ENCODE peak calls at places on chromosomes 12 and 14, in ten cellular contexts. One of them, this sample, is unnamed.

GRCh38 chr14:99242816-99243795 is 28.9 kb downstream of the BCL11B start:
- DNase-seq in HepG2: no peak
- DNase-seq in upper lobe of left lung: no peak
- DNase-seq in GM12878: no peak
- DNase-seq in SK-N-SH: no peak
- DNase-seq in suprapubic skin: no peak
- DNase-seq in transverse colon: no peak
- DNase-seq in esophagus muscularis mucosa: no peak
- DNase-seq in K562: no peak
- DNase-seq in H1: no peak
- DNase-seq in this sample: no peak

GRCh38 chr14:104723651-104724406 is at the start of gene ADSS1:
- DNase-seq in HepG2: peak; percentile 24
- DNase-seq in upper lobe of left lung: peak; percentile 94
- DNase-seq in GM12878: no peak
- DNase-seq in SK-N-SH: peak; percentile 98
- DNase-seq in suprapubic skin: no peak
- DNase-seq in transverse colon: peak; percentile 74
- DNase-seq in esophagus muscularis mucosa: no peak
- DNase-seq in K562: peak; percentile 78
- DNase-seq in H1: peak; percentile 84
- DNase-seq in this sample: peak; percentile 68

GRCh38 chr12:15590180-15590826 is 198.9 kb downstream of the EPS8 start:
- DNase-seq in HepG2: peak; percentile 70
- DNase-seq in upper lobe of left lung: peak; percentile 25
- DNase-seq in GM12878: peak; percentile 46
- DNase-seq in SK-N-SH: peak; percentile 67
- DNase-seq in suprapubic skin: peak; percentile 65
- DNase-seq in transverse colon: peak; percentile 43
- DNase-seq in esophagus muscularis mucosa: peak; percentile 68
- DNase-seq in K562: peak; percentile 28
- DNase-seq in H1: peak; percentile 57
- DNase-seq in this sample: peak; percentile 53

GRCh38 chr12:43816168-43816567 is 10.1 kb upstream of the TWF1 start:
- DNase-seq in HepG2: no peak
- DNase-seq in upper lobe of left lung: no peak
- DNase-seq in GM12878: no peak
- DNase-seq in SK-N-SH: no peak
- DNase-seq in suprapubic skin: no peak
- DNase-seq in transverse colon: no peak
- DNase-seq in esophagus muscularis mucosa: no peak
- DNase-seq in K562: no peak
- DNase-seq in H1: no peak
- DNase-seq in this sample: no peak

GRCh38 chr12:90290980-90291975 is 582.6 kb upstream of the ATP2B1 start:
- DNase-seq in HepG2: no peak
- DNase-seq in upper lobe of left lung: no peak
- DNase-seq in GM12878: no peak
- DNase-seq in SK-N-SH: no peak
- DNase-seq in suprapubic skin: no peak
- DNase-seq in transverse colon: no peak
- DNase-seq in esophagus muscularis mucosa: no peak
- DNase-seq in K562: no peak
- DNase-seq in H1: no peak
- DNase-seq in this sample: no peak

GRCh38 chr12:30201301-30202160 is 417.8 kb upstream of the TMTC1 start:
- DNase-seq in HepG2: no peak
- DNase-seq in upper lobe of left lung: peak; percentile 53
- DNase-seq in GM12878: no peak
- DNase-seq in SK-N-SH: peak; percentile 34
- DNase-seq in suprapubic skin: no peak
- DNase-seq in transverse colon: no peak
- DNase-seq in esophagus muscularis mucosa: no peak
- DNase-seq in K562: no peak
- DNase-seq in H1: peak; percentile 58
- DNase-seq in this sample: peak; percentile 26

GRCh38 chr12:42213954-42214426 is 24.1 kb downstream of the YAF2 start:
- DNase-seq in HepG2: no peak
- DNase-seq in upper lobe of left lung: no peak
- DNase-seq in GM12878: no peak
- DNase-seq in SK-N-SH: no peak
- DNase-seq in suprapubic skin: no peak
- DNase-seq in transverse colon: peak; percentile 12
- DNase-seq in esophagus muscularis mucosa: no peak
- DNase-seq in K562: no peak
- DNase-seq in H1: no peak
- DNase-seq in this sample: peak; percentile 82

GRCh38 chr12:111444706-111445310 is 39.1 kb downstream of the SH2B3 start:
- DNase-seq in HepG2: no peak
- DNase-seq in upper lobe of left lung: peak; percentile 50
- DNase-seq in GM12878: peak; percentile 94
- DNase-seq in SK-N-SH: no peak
- DNase-seq in suprapubic skin: no peak
- DNase-seq in transverse colon: peak; percentile 80
- DNase-seq in esophagus muscularis mucosa: peak; percentile 92
- DNase-seq in K562: no peak
- DNase-seq in H1: peak; percentile 48
- DNase-seq in this sample: peak; percentile 59

DNA sequence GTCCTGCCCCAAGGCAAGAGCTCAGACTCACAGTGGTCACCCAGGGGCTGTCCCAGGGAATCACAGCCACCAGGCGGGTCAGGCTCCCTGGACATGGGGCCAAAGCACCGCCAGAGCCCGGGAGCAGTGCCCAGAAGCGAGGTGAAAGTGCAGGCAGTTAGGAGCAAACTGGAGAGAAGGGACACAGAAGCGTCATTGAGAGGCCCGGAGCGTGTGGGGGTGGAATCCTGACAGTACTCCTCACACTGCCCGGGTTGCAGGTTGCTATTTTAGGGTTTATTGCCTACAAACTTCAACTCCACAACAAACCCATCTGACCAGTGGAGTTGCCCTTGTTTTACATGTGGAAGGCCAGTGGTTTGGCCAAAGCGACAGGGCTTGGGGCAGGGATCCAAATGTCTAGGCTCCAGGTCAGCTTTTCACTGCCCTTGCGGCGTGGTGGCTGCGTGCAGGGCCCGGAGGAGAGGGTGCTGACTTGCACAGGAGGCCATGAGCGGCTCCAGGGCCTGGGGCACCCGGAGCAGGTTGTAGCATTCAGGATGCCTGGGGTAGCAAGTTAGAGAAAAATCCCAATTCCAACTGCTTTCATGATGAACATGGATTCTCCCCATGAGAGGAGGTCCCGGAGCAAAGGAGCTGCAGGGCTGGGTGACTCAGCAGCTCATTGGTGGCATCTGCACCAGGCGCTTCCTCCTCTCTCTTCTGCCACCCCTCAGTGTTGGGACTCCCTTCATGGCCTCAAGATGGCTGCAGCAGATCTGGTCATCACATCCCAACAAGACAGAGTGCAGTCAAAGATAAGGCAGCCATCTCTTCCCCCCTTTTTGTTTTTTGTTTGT is 112.3 kb upstream of the NCOR2 start:
- DNase-seq in HepG2: peak; percentile 51
- DNase-seq in upper lobe of left lung: peak; percentile 62
- DNase-seq in GM12878: no peak
- DNase-seq in SK-N-SH: no peak
- DNase-seq in suprapubic skin: no peak
- DNase-seq in transverse colon: no peak
- DNase-seq in esophagus muscularis mucosa: no peak
- DNase-seq in K562: no peak
- DNase-seq in H1: no peak
- DNase-seq in this sample: peak; percentile 80
- TF ChIP-seq POLR2AphosphoS5 in HepG2: no peak
- TF ChIP-seq POLR2AphosphoS5 in upper lobe of left lung: peak; percentile 29
- TF ChIP-seq POLR2AphosphoS5 in GM12878: no peak
- TF ChIP-seq POLR2AphosphoS5 in SK-N-SH: no peak
- TF ChIP-seq POLR2AphosphoS5 in suprapubic skin: no peak
- TF ChIP-seq POLR2AphosphoS5 in transverse colon: no peak
- TF ChIP-seq POLR2AphosphoS5 in esophagus muscularis mucosa: no peak
- TF ChIP-seq POLR2AphosphoS5 in K562: no peak
- TF ChIP-seq POLR2AphosphoS5 in H1: no peak
- TF ChIP-seq POLR2AphosphoS5 in this sample: no peak

GRCh38 chr12:75656210-75656609 is 144.8 kb upstream of the KRR1 start:
- DNase-seq in HepG2: no peak
- DNase-seq in upper lobe of left lung: no peak
- DNase-seq in GM12878: no peak
- DNase-seq in SK-N-SH: no peak
- DNase-seq in suprapubic skin: no peak
- DNase-seq in transverse colon: no peak
- DNase-seq in esophagus muscularis mucosa: no peak
- DNase-seq in K562: no peak
- DNase-seq in H1: no peak
- DNase-seq in this sample: no peak
- H3K27ac ChIP-seq in HepG2: no peak overlapping the region
- H3K27ac ChIP-seq in upper lobe of left lung: no peak overlapping the region
- H3K27ac ChIP-seq in GM12878: no peak overlapping the region
- H3K27ac ChIP-seq in SK-N-SH: no peak overlapping the region
- H3K27ac ChIP-seq in suprapubic skin: no peak overlapping the region
- H3K27ac ChIP-seq in transverse colon: no peak overlapping the region
- H3K27ac ChIP-seq in esophagus muscularis mucosa: no peak overlapping the region
- H3K27ac ChIP-seq in K562: no peak overlapping the region
- H3K27ac ChIP-seq in H1: no peak overlapping the region
- H3K27ac ChIP-seq in this sample: no peak overlapping the region

GRCh38 chr12:93127107-93127560 is 198.0 kb upstream of the EEA1 start:
- DNase-seq in HepG2: no peak
- DNase-seq in upper lobe of left lung: no peak
- DNase-seq in GM12878: no peak
- DNase-seq in SK-N-SH: no peak
- DNase-seq in suprapubic skin: no peak
- DNase-seq in transverse colon: no peak
- DNase-seq in esophagus muscularis mucosa: no peak
- DNase-seq in K562: no peak
- DNase-seq in H1: no peak
- DNase-seq in this sample: no peak

GRCh38 chr12:93122569-93123091 is 193.5 kb upstream of the EEA1 start:
- DNase-seq in HepG2: peak; percentile 81
- DNase-seq in upper lobe of left lung: no peak
- DNase-seq in GM12878: no peak
- DNase-seq in SK-N-SH: no peak
- DNase-seq in suprapubic skin: no peak
- DNase-seq in transverse colon: no peak
- DNase-seq in esophagus muscularis mucosa: no peak
- DNase-seq in K562: no peak
- DNase-seq in H1: no peak
- DNase-seq in this sample: no peak

GRCh38 chr12:93126069-93126474 is 197.0 kb upstream of the EEA1 start:
- DNase-seq in HepG2: no peak
- DNase-seq in upper lobe of left lung: no peak
- DNase-seq in GM12878: no peak
- DNase-seq in SK-N-SH: no peak
- DNase-seq in suprapubic skin: no peak
- DNase-seq in transverse colon: no peak
- DNase-seq in esophagus muscularis mucosa: no peak
- DNase-seq in K562: no peak
- DNase-seq in H1: no peak
- DNase-seq in this sample: no peak

GRCh38 chr12:93125126-93125525 is 196.0 kb upstream of the EEA1 start:
- DNase-seq in HepG2: no peak
- DNase-seq in upper lobe of left lung: no peak
- DNase-seq in GM12878: no peak
- DNase-seq in SK-N-SH: no peak
- DNase-seq in suprapubic skin: no peak
- DNase-seq in transverse colon: no peak
- DNase-seq in esophagus muscularis mucosa: no peak
- DNase-seq in K562: no peak
- DNase-seq in H1: no peak
- DNase-seq in this sample: no peak

DNA sequence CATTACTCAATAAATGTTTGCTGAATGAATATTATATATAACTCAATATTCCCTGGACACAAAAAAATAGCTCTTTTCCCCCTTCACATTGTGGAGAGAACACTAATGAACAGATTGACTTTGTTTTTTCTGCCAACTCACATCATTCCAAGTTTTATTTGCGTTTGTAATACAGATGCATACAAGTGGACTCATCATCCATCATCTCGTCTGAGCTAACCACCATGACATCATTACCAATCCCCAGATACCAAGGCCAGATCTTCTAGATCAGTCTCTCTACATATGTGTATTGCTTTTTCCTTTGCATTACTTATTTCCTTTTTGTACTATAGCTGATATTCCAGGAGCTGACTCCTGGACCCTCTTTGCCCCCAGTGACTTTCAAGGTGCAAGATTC is 193.0 kb upstream of the EEA1 start:
- DNase-seq in HepG2: peak; percentile 64
- DNase-seq in upper lobe of left lung: no peak
- DNase-seq in GM12878: no peak
- DNase-seq in SK-N-SH: no peak
- DNase-seq in suprapubic skin: no peak
- DNase-seq in transverse colon: no peak
- DNase-seq in esophagus muscularis mucosa: no peak
- DNase-seq in K562: no peak
- DNase-seq in H1: no peak
- DNase-seq in this sample: no peak
- TF ChIP-seq EP300 in HepG2: no peak
- TF ChIP-seq EP300 in upper lobe of left lung: no peak
- TF ChIP-seq EP300 in GM12878: no peak
- TF ChIP-seq EP300 in SK-N-SH: no peak
- TF ChIP-seq EP300 in suprapubic skin: no peak
- TF ChIP-seq EP300 in transverse colon: no peak
- TF ChIP-seq EP300 in esophagus muscularis mucosa: no peak
- TF ChIP-seq EP300 in K562: no peak
- TF ChIP-seq EP300 in H1: no peak
- TF ChIP-seq EP300 in this sample: no peak

GRCh38 chr14:72894623-72895378 is 900 bp upstream of the DPF3 start:
- DNase-seq in HepG2: no peak
- DNase-seq in upper lobe of left lung: no peak
- DNase-seq in GM12878: no peak
- DNase-seq in SK-N-SH: peak; percentile 34
- DNase-seq in suprapubic skin: no peak
- DNase-seq in transverse colon: peak; percentile 38
- DNase-seq in esophagus muscularis mucosa: no peak
- DNase-seq in K562: peak; percentile 35
- DNase-seq in H1: peak; percentile 68
- DNase-seq in this sample: no peak

GRCh38 chr14:72894323-72894622 is 372 bp upstream of the DPF3 start:
- DNase-seq in HepG2: no peak
- DNase-seq in upper lobe of left lung: no peak
- DNase-seq in GM12878: no peak
- DNase-seq in SK-N-SH: no peak
- DNase-seq in suprapubic skin: no peak
- DNase-seq in transverse colon: no peak
- DNase-seq in esophagus muscularis mucosa: no peak
- DNase-seq in K562: no peak
- DNase-seq in H1: no peak
- DNase-seq in this sample: no peak

GRCh38 chr14:72892879-72893635 is 844 bp downstream of the DPF3 start:
- DNase-seq in HepG2: no peak
- DNase-seq in upper lobe of left lung: peak; percentile 85
- DNase-seq in GM12878: no peak
- DNase-seq in SK-N-SH: peak; percentile 73
- DNase-seq in suprapubic skin: peak; percentile 59
- DNase-seq in transverse colon: peak; percentile 33
- DNase-seq in esophagus muscularis mucosa: no peak
- DNase-seq in K562: peak; percentile 51
- DNase-seq in H1: peak; percentile 65
- DNase-seq in this sample: no peak

GRCh38 chr14:72892103-72892878 is 1.6 kb downstream of the DPF3 start:
- DNase-seq in HepG2: no peak
- DNase-seq in upper lobe of left lung: peak; percentile 67
- DNase-seq in GM12878: no peak
- DNase-seq in SK-N-SH: peak; percentile 56
- DNase-seq in suprapubic skin: no peak
- DNase-seq in transverse colon: peak; percentile 30
- DNase-seq in esophagus muscularis mucosa: no peak
- DNase-seq in K562: no peak
- DNase-seq in H1: no peak
- DNase-seq in this sample: no peak

GRCh38 chr14:72893636-72894322 is at the start of gene DPF3:
- DNase-seq in HepG2: peak; percentile 89
- DNase-seq in upper lobe of left lung: peak; percentile 98
- DNase-seq in GM12878: peak; percentile 75
- DNase-seq in SK-N-SH: peak; percentile 95
- DNase-seq in suprapubic skin: peak; percentile 97
- DNase-seq in transverse colon: peak; percentile 98
- DNase-seq in esophagus muscularis mucosa: peak; percentile 99
- DNase-seq in K562: peak; percentile 96
- DNase-seq in H1: peak; percentile 96
- DNase-seq in this sample: peak; percentile 97
- TF ChIP-seq POLR2AphosphoS5 in HepG2: no peak
- TF ChIP-seq POLR2AphosphoS5 in upper lobe of left lung: peak; percentile 77
- TF ChIP-seq POLR2AphosphoS5 in GM12878: no peak
- TF ChIP-seq POLR2AphosphoS5 in SK-N-SH: no peak
- TF ChIP-seq POLR2AphosphoS5 in suprapubic skin: no peak
- TF ChIP-seq POLR2AphosphoS5 in transverse colon: peak; percentile 9
- TF ChIP-seq POLR2AphosphoS5 in esophagus muscularis mucosa: peak; percentile 67
- TF ChIP-seq POLR2AphosphoS5 in K562: no peak
- TF ChIP-seq POLR2AphosphoS5 in H1: no peak
- TF ChIP-seq POLR2AphosphoS5 in this sample: peak; percentile 48